ENCODE peak calls at places on chromosomes 11 and 22, in six cellular contexts. One of them, this sample, is unnamed.

GRCh38 chr11:20156280-20156875 is 3.9 kb downstream of the DBX1 start:
- DNase-seq in AG09319: no peak
- DNase-seq in NCI-H69: peak
- DNase-seq in NCI-H2029: peak
- DNase-seq in H54: no peak
- DNase-seq in WTC11: peak
- DNase-seq in this sample: no peak

GRCh38 chr11:12109591-12110196 is 696 bp upstream of the MICAL2 start:
- DNase-seq in AG09319: no peak
- DNase-seq in NCI-H69: no peak
- DNase-seq in NCI-H2029: no peak
- DNase-seq in H54: no peak
- DNase-seq in WTC11: no peak
- DNase-seq in this sample: no peak

GRCh38 chr11:68013611-68014156 is 3.6 kb downstream of the ALDH3B1 start:
- DNase-seq in AG09319: no peak
- DNase-seq in NCI-H69: no peak
- DNase-seq in NCI-H2029: no peak
- DNase-seq in H54: no peak
- DNase-seq in WTC11: no peak
- DNase-seq in this sample: no peak

GRCh38 chr22:43446881-43447280 is 35.1 kb downstream of the MPPED1 start:
- DNase-seq in AG09319: no peak
- DNase-seq in NCI-H69: peak
- DNase-seq in NCI-H2029: peak
- DNase-seq in H54: no peak
- DNase-seq in WTC11: no peak
- DNase-seq in this sample: no peak

GRCh38 chr11:70111269-70112016 is 33.3 kb downstream of the ANO1 start:
- DNase-seq in AG09319: peak
- DNase-seq in NCI-H69: peak
- DNase-seq in NCI-H2029: peak
- DNase-seq in H54: peak
- DNase-seq in WTC11: peak
- DNase-seq in this sample: no peak

GRCh38 chr22:35622132-35622913 is 5.2 kb upstream of the MB start:
- DNase-seq in AG09319: no peak
- DNase-seq in NCI-H69: peak
- DNase-seq in NCI-H2029: peak
- DNase-seq in H54: no peak
- DNase-seq in WTC11: peak
- DNase-seq in this sample: no peak

GRCh38 chr11:122145715-122146274 is 29.8 kb upstream of the BLID start:
- DNase-seq in AG09319: no peak
- DNase-seq in NCI-H69: no peak
- DNase-seq in NCI-H2029: no peak
- DNase-seq in H54: no peak
- DNase-seq in WTC11: no peak
- DNase-seq in this sample: no peak

GRCh38 chr11:116360542-116360941 is 412.2 kb downstream of the BUD13 start:
- DNase-seq in AG09319: no peak
- DNase-seq in NCI-H69: no peak
- DNase-seq in NCI-H2029: no peak
- DNase-seq in H54: no peak
- DNase-seq in WTC11: no peak
- DNase-seq in this sample: no peak

GRCh38 chr11:47161134-47161854 is 15.4 kb downstream of the ARFGAP2 start:
- DNase-seq in AG09319: peak
- DNase-seq in NCI-H69: peak
- DNase-seq in NCI-H2029: peak
- DNase-seq in H54: peak
- DNase-seq in WTC11: peak
- DNase-seq in this sample: peak

GRCh38 chr22:35589071-35589735 is 27.9 kb downstream of the MB start:
- DNase-seq in AG09319: peak
- DNase-seq in NCI-H69: peak
- DNase-seq in NCI-H2029: no peak
- DNase-seq in H54: peak
- DNase-seq in WTC11: no peak
- DNase-seq in this sample: peak

This sample was measured in GM04504.